ENCODE peak calls at places on chromosomes 7 and 10, in four cellular contexts. O, Y, P and Q are unnamed samples. For H3K27me3 and H3K4me1, the result is how much of the 10 kb centered on the place peaks cover.

GRCh38 chr7:27204851-27205322 is 5.0 kb upstream of the HOXA13 start:
- DNase-seq in O (no peak), Y (peak), P (no peak), Q (no peak)

GRCh38 chr7:157337316-157338149 is 729 bp downstream of the DNAJB6 start:
- DNase-seq in O (peak), Y (no peak), P (peak), Q (no peak)

GRCh38 chr7:155469311-155470185 is 11.6 kb downstream of the EN2 start:
- DNase-seq in O (no peak), Y (no peak), P (no peak), Q (no peak)

GRCh38 chr10:70513848-70514309 is 35.3 kb downstream of the PALD1 start:
- DNase-seq in O (no peak), Y (peak), P (no peak), Q (no peak)

GRCh38 chr10:104440221-104440620 is 86.6 kb downstream of the CFAP58 start:
- DNase-seq in O (no peak), Y (no peak), P (no peak), Q (no peak)

GRCh38 chr7:19665399-19666008 is 43.3 kb downstream of the POLR1F start:
- DNase-seq in O (no peak), Y (peak), P (no peak), Q (no peak)

GRCh38 chr7:44381494-44382220 is 56.3 kb upstream of the CAMK2B start:
- DNase-seq in O (no peak), Y (no peak), P (peak), Q (no peak)

GRCh38 chr10:30562787-30563186 is 66.8 kb downstream of the LYZL2 start:
- DNase-seq in O (no peak), Y (no peak), P (no peak), Q (no peak)

GRCh38 chr10:3787001-3787400 is 2.0 kb upstream of the KLF6 start:
- DNase-seq in O (no peak), Y (no peak), P (no peak), Q (no peak)

GRCh38 chr7:107630342-107630741 is 30.3 kb upstream of the SLC26A4 start:
- DNase-seq in O (no peak), Y (no peak), P (no peak), Q (no peak)

DNA sequence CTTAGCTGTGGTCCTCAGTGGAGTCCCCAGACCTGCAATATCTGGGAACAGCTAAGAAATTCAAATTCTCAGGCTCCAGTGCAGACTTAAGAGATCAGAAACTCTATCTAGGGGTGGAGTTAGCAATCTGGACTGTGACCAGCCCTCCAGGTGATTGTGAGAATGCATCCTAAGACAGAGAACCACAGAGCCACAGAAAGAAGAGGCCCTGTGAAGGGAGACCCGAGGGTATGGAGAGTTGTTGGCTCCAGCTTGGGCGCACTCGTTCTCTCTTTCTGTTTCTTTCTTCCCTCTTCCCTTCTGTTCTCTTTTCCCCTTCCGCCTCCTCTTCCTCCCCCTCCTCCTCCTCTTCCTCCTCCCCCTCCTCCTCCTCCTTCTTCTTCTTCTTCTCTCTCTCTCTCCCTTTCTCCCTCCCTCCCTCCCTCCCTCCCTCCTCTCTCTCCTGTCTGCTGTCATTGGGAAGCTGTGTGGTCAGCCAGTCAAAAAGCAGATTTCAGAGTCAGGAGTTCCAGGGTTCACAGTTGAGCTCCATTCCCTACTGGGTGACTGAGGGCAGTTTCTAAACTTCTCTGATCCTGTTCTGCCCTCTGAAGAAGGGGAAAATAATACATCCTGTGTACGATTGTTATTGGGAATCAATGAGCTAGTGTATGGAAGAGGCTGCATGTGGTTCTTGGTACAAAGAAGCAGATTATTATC is 62.1 kb upstream of the STEAP1B start:
- DNase-seq in O (no peak), Y (peak), P (no peak), Q (no peak)
- H3K27me3 ChIP-seq in O (under half), Y (under half), P (under half), Q (under half)

DNA sequence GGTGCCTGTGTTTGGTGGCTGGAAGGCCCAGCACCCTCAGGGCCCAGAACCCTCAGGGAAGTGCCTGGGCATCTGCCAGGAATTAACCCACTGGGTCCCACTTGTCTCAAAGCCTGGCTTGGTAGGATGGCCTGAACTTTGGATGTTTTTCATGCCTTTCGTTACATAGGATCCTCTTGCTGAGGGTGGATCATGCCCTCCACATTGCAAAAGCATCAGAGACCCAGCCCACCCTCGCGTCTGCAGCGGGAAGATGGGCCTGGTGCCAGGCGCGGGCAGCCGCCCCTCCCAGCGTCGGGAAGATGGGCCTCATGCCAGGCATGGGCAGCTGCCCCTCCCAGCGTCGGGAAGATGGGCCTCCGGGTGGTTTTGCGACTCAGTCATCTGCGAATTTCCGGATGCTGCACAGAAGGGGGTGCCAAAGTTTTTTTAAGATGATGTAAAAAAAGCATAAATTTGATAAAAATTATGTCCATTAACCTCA is 51.9 kb upstream of the PRKAR1B start:
- DNase-seq in O (no peak), Y (no peak), P (no peak), Q (no peak)
- H3K27ac ChIP-seq in O (no peak), Y (no peak), P (no peak), Q (no peak)

DNA sequence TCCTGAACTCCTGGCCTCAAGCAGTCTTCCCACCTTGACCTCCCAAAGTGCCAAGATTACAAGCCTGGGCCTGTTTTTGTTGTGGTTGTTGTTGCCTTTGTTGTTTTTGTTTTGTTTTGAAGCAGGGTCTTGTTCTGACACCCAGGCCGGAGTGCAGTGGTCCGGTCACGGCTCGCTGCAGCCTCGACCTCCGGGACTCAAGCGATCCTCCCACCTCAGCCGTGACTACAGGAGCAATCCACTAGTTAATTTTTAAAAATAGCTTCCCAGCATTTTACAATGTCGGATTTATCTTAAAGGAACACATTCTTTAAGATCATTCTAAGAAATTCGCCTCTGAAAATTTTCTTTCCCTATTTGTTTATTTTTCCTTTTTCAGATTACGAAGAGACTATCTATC is 27.7 kb upstream of the AP5Z1 start:
- DNase-seq in O (no peak), Y (no peak), P (no peak), Q (no peak)
- H3K4me1 ChIP-seq in O (half or more), Y (under half), P (under half), Q (under half)

DNA sequence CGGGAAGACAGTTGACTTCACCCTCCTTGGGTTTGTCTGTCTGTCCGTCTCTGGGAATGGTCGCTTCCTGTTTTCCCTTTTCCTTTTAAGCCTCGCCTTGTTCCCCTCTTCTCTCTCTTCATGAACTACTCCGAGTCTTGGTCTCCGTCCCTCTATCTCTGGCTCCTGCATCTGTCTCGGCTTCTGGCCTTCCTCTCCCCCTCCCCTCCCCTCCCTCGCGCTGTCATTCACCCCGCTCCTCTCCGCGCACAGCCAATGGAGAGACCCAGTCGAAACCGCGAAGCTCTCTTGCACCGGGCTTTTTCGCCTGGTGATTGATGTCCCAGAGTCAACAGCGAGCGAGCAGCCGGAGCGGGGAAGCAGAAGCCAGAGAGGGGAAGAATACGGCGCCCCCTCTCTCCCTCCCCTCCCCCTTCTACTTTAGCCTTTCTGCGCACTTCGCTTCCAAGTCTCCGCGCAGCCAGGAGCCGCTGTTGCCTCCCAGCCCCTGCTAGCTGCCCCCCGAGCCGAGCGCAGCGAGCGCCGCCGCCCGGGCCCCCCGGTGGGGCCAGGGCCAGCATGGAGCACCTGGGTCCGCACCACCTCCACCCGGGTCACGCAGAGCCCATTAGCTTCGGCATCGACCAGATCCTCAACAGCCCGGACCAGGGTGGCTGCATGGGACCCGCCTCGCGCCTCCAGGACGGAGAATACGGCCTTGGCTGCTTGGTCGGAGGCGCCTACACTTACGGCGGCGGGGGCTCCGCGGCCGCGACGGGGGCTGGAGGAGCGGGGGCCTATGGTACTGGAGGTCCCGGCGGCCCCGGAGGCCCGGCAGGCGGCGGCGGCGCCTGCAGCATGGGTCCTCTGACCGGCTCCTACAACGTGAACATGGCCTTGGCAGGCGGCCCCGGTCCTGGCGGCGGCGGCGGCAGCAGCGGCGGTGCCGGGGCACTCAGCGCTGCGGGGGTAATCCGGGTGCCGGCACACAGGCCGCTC is at the start of gene TLX1:
- DNase-seq in O (no peak), Y (peak), P (no peak), Q (no peak)
- H3K27me3 ChIP-seq in O (under half), Y (half or more), P (half or more), Q (under half)

GRCh38 chr7:151687523-151688235 is 168.0 kb upstream of the RHEB start:
- DNase-seq in O (no peak), Y (peak), P (peak), Q (no peak)
- H3K27ac ChIP-seq in O (no peak), Y (peak), P (peak), Q (peak)

GRCh38 chr10:6110136-6110535 is 21.3 kb downstream of the RBM17 start:
- DNase-seq in O (no peak), Y (no peak), P (no peak), Q (no peak)

GRCh38 chr10:6103591-6103990 is 14.8 kb downstream of the RBM17 start:
- DNase-seq in O (no peak), Y (no peak), P (no peak), Q (no peak)

GRCh38 chr10:6108631-6109443 is 20.0 kb downstream of the RBM17 start:
- DNase-seq in O (no peak), Y (peak), P (no peak), Q (no peak)

GRCh38 chr10:6109444-6109775 is 20.6 kb downstream of the RBM17 start:
- DNase-seq in O (no peak), Y (no peak), P (no peak), Q (no peak)

DNA sequence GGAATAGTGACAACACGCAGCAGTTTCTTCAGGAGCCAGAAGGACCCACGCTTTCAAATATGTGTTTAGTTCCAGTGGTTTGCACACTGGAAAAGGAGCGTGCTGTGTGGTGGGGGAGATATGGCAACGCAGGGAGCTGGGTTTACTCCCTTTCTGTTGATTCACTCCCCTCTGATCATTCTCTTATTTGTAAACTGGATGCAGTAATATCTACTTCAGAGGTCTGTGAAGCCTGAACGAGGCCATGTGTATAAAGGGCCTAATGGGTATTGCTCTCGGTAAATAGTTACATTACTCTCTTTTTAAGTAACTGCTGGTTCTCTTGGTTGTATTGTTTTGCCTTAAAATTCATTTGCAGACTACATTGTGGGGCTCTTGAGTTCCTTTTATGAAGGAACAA is 19.2 kb downstream of the RBM17 start:
- DNase-seq in O (no peak), Y (no peak), P (no peak), Q (no peak)
- H3K4me1 ChIP-seq in O (under half), Y (under half), P (under half), Q (under half)

GRCh38 chr10:100819424-100819823 is 74.0 kb downstream of the PAX2 start:
- DNase-seq in O (no peak), Y (no peak), P (no peak), Q (no peak)
- H3K27me3 ChIP-seq in O (under half), Y (half or more), P (half or more), Q (under half)

GRCh38 chr7:141001561-141001960 is 13.2 kb downstream of the MRPS33 start:
- DNase-seq in O (no peak), Y (no peak), P (no peak), Q (no peak)

GRCh38 chr7:141003172-141004080 is 11.3 kb downstream of the MRPS33 start:
- DNase-seq in O (no peak), Y (no peak), P (no peak), Q (no peak)

GRCh38 chr7:140998715-140999114 is 16.0 kb downstream of the MRPS33 start:
- DNase-seq in O (no peak), Y (no peak), P (no peak), Q (no peak)

DNA sequence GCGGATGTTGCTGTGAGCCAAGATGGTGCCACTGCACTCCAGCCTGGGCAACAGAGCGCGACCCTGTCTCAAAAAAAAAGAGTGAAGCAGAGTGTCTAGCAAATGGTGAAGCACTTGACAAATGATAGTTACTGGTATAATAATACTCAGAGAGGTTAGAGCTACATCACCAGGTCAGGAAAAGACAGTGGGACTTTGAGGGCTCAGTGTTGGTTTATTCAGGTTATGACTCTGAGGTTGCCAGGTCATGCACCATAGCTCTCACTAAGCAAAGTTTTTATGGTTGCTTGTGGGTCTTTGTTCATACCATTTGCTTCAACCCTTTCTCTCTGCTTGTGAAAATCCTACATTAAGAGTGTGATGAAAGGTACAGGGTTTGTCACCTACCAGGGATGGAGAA is 13.6 kb downstream of the MRPS33 start:
- DNase-seq in O (no peak), Y (no peak), P (no peak), Q (no peak)
- H3K27ac ChIP-seq in O (no peak), Y (no peak), P (no peak), Q (no peak)

DNA sequence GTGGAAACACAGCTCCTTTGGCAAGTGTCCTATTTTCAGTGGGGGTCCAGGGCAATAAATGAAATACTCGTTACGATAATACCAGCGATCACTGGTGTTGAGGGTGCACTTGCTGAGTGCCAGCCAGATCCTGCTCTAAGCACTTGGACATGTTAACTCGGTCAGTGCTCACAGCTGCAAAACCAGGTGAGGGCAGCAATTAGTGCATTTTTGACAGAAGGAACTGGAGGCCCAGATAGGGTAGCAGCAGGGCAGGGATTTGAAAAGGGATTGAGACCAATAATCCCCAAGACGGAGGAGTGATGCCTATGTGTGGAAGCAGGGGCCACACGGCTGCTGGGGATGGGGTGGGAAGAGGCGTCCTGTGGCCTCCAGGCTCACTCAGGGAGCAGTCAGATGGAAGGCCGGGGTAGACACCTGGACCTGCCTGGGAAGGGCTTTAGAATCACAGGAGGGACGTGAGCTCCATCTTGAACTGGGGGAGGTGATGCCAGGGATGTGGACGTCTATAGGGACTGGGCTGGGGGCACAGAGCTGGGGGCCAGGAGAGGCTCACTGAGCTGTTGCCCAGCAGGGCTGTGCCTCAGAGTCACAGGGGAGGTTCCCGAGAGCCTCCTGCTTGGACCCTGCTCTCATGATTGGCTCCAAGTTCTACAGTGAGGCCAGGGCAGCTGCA is 14.3 kb downstream of the PTPRE start:
- DNase-seq in O (no peak), Y (no peak), P (no peak), Q (no peak)
- H3K4me1 ChIP-seq in O (under half), Y (under half), P (under half), Q (under half)

DNA sequence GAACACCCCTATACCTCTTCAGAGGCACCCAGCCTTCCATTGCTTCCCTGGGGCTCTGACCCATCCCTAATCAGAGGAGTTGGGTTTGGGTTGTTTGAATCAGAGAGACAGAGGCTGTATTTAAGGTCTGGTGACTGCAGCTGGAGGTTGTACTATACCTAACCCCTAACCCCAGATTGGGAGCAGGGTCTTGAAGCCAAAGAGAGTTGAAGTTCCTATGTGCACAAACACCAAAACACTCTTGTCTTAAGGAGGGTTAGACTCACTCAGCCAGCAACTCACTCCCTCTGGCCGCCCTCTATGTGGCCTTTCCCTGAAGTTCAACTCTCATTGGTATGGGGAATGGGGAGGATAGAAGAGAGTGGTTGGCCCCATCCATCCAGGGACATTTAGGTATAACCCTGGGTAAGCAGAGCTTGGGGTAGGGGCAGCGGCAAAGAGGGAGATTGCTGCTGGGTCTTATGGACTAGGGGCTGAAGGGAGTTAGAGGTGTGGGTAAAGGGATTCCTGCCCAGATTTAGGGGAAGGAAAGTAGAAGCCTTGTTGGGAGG is 80.0 kb downstream of the PAX2 start:
- DNase-seq in O (no peak), Y (no peak), P (no peak), Q (no peak)
- H3K27me3 ChIP-seq in O (under half), Y (half or more), P (half or more), Q (half or more)